ENCODE peak calls at places on chromosome 10, in nine cellular contexts. One of them, this sample, is unnamed.
A peak's percentile ranks its signal among the peaks of the same experiment; 100 is the strongest.

GRCh38 chr10:133067152-133068090 is 20.3 kb upstream of the ADGRA1 start:
- DNase-seq in NCI-H774: no peak
- DNase-seq in NCI-H187: no peak
- DNase-seq in activated CD8-positive, alpha-beta memory T cell treated with anti-CD3 and anti-CD28 coated beads, Interleukin-2, amount 10 ng/mL, durations not matched to agents 7 days and 5 days: no peak
- DNase-seq in iris pigment epithelial cell: peak; percentile 14
- DNase-seq in cardiac fibroblast: no peak
- DNase-seq in activated T-helper 1 cell treated with anti-CD3 and anti-CD28 coated beads, Interleukin-2, amount 50 U/mL, for 16 hours: no peak
- DNase-seq in ovary: no peak
- DNase-seq in activated CD4-positive, alpha-beta T cell treated with anti-CD3 and anti-CD28 coated beads, Interleukin-2, amount 10 ng/mL, durations not matched to agents 7 days and 5 days: no peak
- DNase-seq in this sample: no peak

GRCh38 chr10:26855186-26855585 is 5.6 kb downstream of the ABI1 start:
- DNase-seq in NCI-H774: no peak
- DNase-seq in NCI-H187: no peak
- DNase-seq in activated CD8-positive, alpha-beta memory T cell treated with anti-CD3 and anti-CD28 coated beads, Interleukin-2, amount 10 ng/mL, durations not matched to agents 7 days and 5 days: no peak
- DNase-seq in iris pigment epithelial cell: peak; percentile 62
- DNase-seq in cardiac fibroblast: peak; percentile 22
- DNase-seq in activated T-helper 1 cell treated with anti-CD3 and anti-CD28 coated beads, Interleukin-2, amount 50 U/mL, for 16 hours: no peak
- DNase-seq in ovary: no peak
- DNase-seq in activated CD4-positive, alpha-beta T cell treated with anti-CD3 and anti-CD28 coated beads, Interleukin-2, amount 10 ng/mL, durations not matched to agents 7 days and 5 days: no peak
- DNase-seq in this sample: no peak

GRCh38 chr10:90988802-90989201 is 67.9 kb upstream of the ANKRD1 start:
- DNase-seq in NCI-H774: no peak
- DNase-seq in NCI-H187: no peak
- DNase-seq in activated CD8-positive, alpha-beta memory T cell treated with anti-CD3 and anti-CD28 coated beads, Interleukin-2, amount 10 ng/mL, durations not matched to agents 7 days and 5 days: no peak
- DNase-seq in iris pigment epithelial cell: no peak
- DNase-seq in cardiac fibroblast: no peak
- DNase-seq in activated T-helper 1 cell treated with anti-CD3 and anti-CD28 coated beads, Interleukin-2, amount 50 U/mL, for 16 hours: no peak
- DNase-seq in ovary: no peak
- DNase-seq in activated CD4-positive, alpha-beta T cell treated with anti-CD3 and anti-CD28 coated beads, Interleukin-2, amount 10 ng/mL, durations not matched to agents 7 days and 5 days: no peak
- DNase-seq in this sample: no peak

GRCh38 chr10:104350146-104350635 is 3.4 kb upstream of the CFAP58 start:
- DNase-seq in NCI-H774: peak; percentile 43
- DNase-seq in NCI-H187: no peak
- DNase-seq in activated CD8-positive, alpha-beta memory T cell treated with anti-CD3 and anti-CD28 coated beads, Interleukin-2, amount 10 ng/mL, durations not matched to agents 7 days and 5 days: no peak
- DNase-seq in iris pigment epithelial cell: peak; percentile 81
- DNase-seq in cardiac fibroblast: peak; percentile 86
- DNase-seq in activated T-helper 1 cell treated with anti-CD3 and anti-CD28 coated beads, Interleukin-2, amount 50 U/mL, for 16 hours: no peak
- DNase-seq in ovary: peak; percentile 12
- DNase-seq in activated CD4-positive, alpha-beta T cell treated with anti-CD3 and anti-CD28 coated beads, Interleukin-2, amount 10 ng/mL, durations not matched to agents 7 days and 5 days: peak; percentile 51
- DNase-seq in this sample: peak; percentile 48

GRCh38 chr10:76393875-76394706 is 962.7 kb downstream of the LRMDA start:
- DNase-seq in NCI-H774: no peak
- DNase-seq in NCI-H187: no peak
- DNase-seq in activated CD8-positive, alpha-beta memory T cell treated with anti-CD3 and anti-CD28 coated beads, Interleukin-2, amount 10 ng/mL, durations not matched to agents 7 days and 5 days: no peak
- DNase-seq in iris pigment epithelial cell: peak; percentile 16
- DNase-seq in cardiac fibroblast: no peak
- DNase-seq in activated T-helper 1 cell treated with anti-CD3 and anti-CD28 coated beads, Interleukin-2, amount 50 U/mL, for 16 hours: no peak
- DNase-seq in ovary: no peak
- DNase-seq in activated CD4-positive, alpha-beta T cell treated with anti-CD3 and anti-CD28 coated beads, Interleukin-2, amount 10 ng/mL, durations not matched to agents 7 days and 5 days: no peak
- DNase-seq in this sample: no peak

GRCh38 chr10:120415709-120416330 is 41.2 kb upstream of the PLPP4 start:
- DNase-seq in NCI-H774: no peak
- DNase-seq in NCI-H187: no peak
- DNase-seq in activated CD8-positive, alpha-beta memory T cell treated with anti-CD3 and anti-CD28 coated beads, Interleukin-2, amount 10 ng/mL, durations not matched to agents 7 days and 5 days: no peak
- DNase-seq in iris pigment epithelial cell: peak; percentile 89
- DNase-seq in cardiac fibroblast: peak; percentile 43
- DNase-seq in activated T-helper 1 cell treated with anti-CD3 and anti-CD28 coated beads, Interleukin-2, amount 50 U/mL, for 16 hours: no peak
- DNase-seq in ovary: no peak
- DNase-seq in activated CD4-positive, alpha-beta T cell treated with anti-CD3 and anti-CD28 coated beads, Interleukin-2, amount 10 ng/mL, durations not matched to agents 7 days and 5 days: no peak
- DNase-seq in this sample: no peak

GRCh38 chr10:102835007-102835482 is 2.2 kb downstream of the CYP17A1 start:
- DNase-seq in NCI-H774: peak; percentile 21
- DNase-seq in NCI-H187: peak; percentile 2
- DNase-seq in activated CD8-positive, alpha-beta memory T cell treated with anti-CD3 and anti-CD28 coated beads, Interleukin-2, amount 10 ng/mL, durations not matched to agents 7 days and 5 days: peak; percentile 80
- DNase-seq in iris pigment epithelial cell: peak; percentile 67
- DNase-seq in cardiac fibroblast: peak; percentile 83
- DNase-seq in activated T-helper 1 cell treated with anti-CD3 and anti-CD28 coated beads, Interleukin-2, amount 50 U/mL, for 16 hours: peak; percentile 53
- DNase-seq in ovary: peak; percentile 77
- DNase-seq in activated CD4-positive, alpha-beta T cell treated with anti-CD3 and anti-CD28 coated beads, Interleukin-2, amount 10 ng/mL, durations not matched to agents 7 days and 5 days: peak; percentile 81
- DNase-seq in this sample: peak; percentile 85

GRCh38 chr10:91742189-91742588 is 56.0 kb upstream of the TNKS2 start:
- DNase-seq in NCI-H774: no peak
- DNase-seq in NCI-H187: no peak
- DNase-seq in activated CD8-positive, alpha-beta memory T cell treated with anti-CD3 and anti-CD28 coated beads, Interleukin-2, amount 10 ng/mL, durations not matched to agents 7 days and 5 days: no peak
- DNase-seq in iris pigment epithelial cell: no peak
- DNase-seq in cardiac fibroblast: no peak
- DNase-seq in activated T-helper 1 cell treated with anti-CD3 and anti-CD28 coated beads, Interleukin-2, amount 50 U/mL, for 16 hours: no peak
- DNase-seq in ovary: no peak
- DNase-seq in activated CD4-positive, alpha-beta T cell treated with anti-CD3 and anti-CD28 coated beads, Interleukin-2, amount 10 ng/mL, durations not matched to agents 7 days and 5 days: no peak
- DNase-seq in this sample: no peak

GRCh38 chr10:57961487-57961886 is 306.2 kb downstream of the IPMK start:
- DNase-seq in NCI-H774: no peak
- DNase-seq in NCI-H187: no peak
- DNase-seq in activated CD8-positive, alpha-beta memory T cell treated with anti-CD3 and anti-CD28 coated beads, Interleukin-2, amount 10 ng/mL, durations not matched to agents 7 days and 5 days: no peak
- DNase-seq in iris pigment epithelial cell: no peak
- DNase-seq in cardiac fibroblast: no peak
- DNase-seq in activated T-helper 1 cell treated with anti-CD3 and anti-CD28 coated beads, Interleukin-2, amount 50 U/mL, for 16 hours: no peak
- DNase-seq in ovary: no peak
- DNase-seq in activated CD4-positive, alpha-beta T cell treated with anti-CD3 and anti-CD28 coated beads, Interleukin-2, amount 10 ng/mL, durations not matched to agents 7 days and 5 days: no peak
- DNase-seq in this sample: no peak

GRCh38 chr10:64760371-64760770 is 1239.2 kb downstream of the REEP3 start:
- DNase-seq in NCI-H774: no peak
- DNase-seq in NCI-H187: no peak
- DNase-seq in activated CD8-positive, alpha-beta memory T cell treated with anti-CD3 and anti-CD28 coated beads, Interleukin-2, amount 10 ng/mL, durations not matched to agents 7 days and 5 days: no peak
- DNase-seq in iris pigment epithelial cell: peak; percentile 1
- DNase-seq in cardiac fibroblast: no peak
- DNase-seq in activated T-helper 1 cell treated with anti-CD3 and anti-CD28 coated beads, Interleukin-2, amount 50 U/mL, for 16 hours: no peak
- DNase-seq in ovary: no peak
- DNase-seq in activated CD4-positive, alpha-beta T cell treated with anti-CD3 and anti-CD28 coated beads, Interleukin-2, amount 10 ng/mL, durations not matched to agents 7 days and 5 days: no peak
- DNase-seq in this sample: no peak

GRCh38 chr10:121240556-121240955 is 357.7 kb downstream of the FGFR2 start:
- DNase-seq in NCI-H774: no peak
- DNase-seq in NCI-H187: no peak
- DNase-seq in activated CD8-positive, alpha-beta memory T cell treated with anti-CD3 and anti-CD28 coated beads, Interleukin-2, amount 10 ng/mL, durations not matched to agents 7 days and 5 days: no peak
- DNase-seq in iris pigment epithelial cell: no peak
- DNase-seq in cardiac fibroblast: no peak
- DNase-seq in activated T-helper 1 cell treated with anti-CD3 and anti-CD28 coated beads, Interleukin-2, amount 50 U/mL, for 16 hours: no peak
- DNase-seq in ovary: no peak
- DNase-seq in activated CD4-positive, alpha-beta T cell treated with anti-CD3 and anti-CD28 coated beads, Interleukin-2, amount 10 ng/mL, durations not matched to agents 7 days and 5 days: no peak
- DNase-seq in this sample: no peak

GRCh38 chr10:84429926-84430520 is 101.6 kb downstream of the CCSER2 start:
- DNase-seq in NCI-H774: no peak
- DNase-seq in NCI-H187: no peak
- DNase-seq in activated CD8-positive, alpha-beta memory T cell treated with anti-CD3 and anti-CD28 coated beads, Interleukin-2, amount 10 ng/mL, durations not matched to agents 7 days and 5 days: peak; percentile 75
- DNase-seq in iris pigment epithelial cell: peak; percentile 65
- DNase-seq in cardiac fibroblast: peak; percentile 61
- DNase-seq in activated T-helper 1 cell treated with anti-CD3 and anti-CD28 coated beads, Interleukin-2, amount 50 U/mL, for 16 hours: peak; percentile 43
- DNase-seq in ovary: no peak
- DNase-seq in activated CD4-positive, alpha-beta T cell treated with anti-CD3 and anti-CD28 coated beads, Interleukin-2, amount 10 ng/mL, durations not matched to agents 7 days and 5 days: peak; percentile 76
- DNase-seq in this sample: peak; percentile 84

GRCh38 chr10:75283150-75284096 is 47.7 kb upstream of the COMTD1 start:
- DNase-seq in NCI-H774: peak; percentile 42
- DNase-seq in NCI-H187: no peak
- DNase-seq in activated CD8-positive, alpha-beta memory T cell treated with anti-CD3 and anti-CD28 coated beads, Interleukin-2, amount 10 ng/mL, durations not matched to agents 7 days and 5 days: no peak
- DNase-seq in iris pigment epithelial cell: peak; percentile 39
- DNase-seq in cardiac fibroblast: peak; percentile 66
- DNase-seq in activated T-helper 1 cell treated with anti-CD3 and anti-CD28 coated beads, Interleukin-2, amount 50 U/mL, for 16 hours: no peak
- DNase-seq in ovary: peak; percentile 49
- DNase-seq in activated CD4-positive, alpha-beta T cell treated with anti-CD3 and anti-CD28 coated beads, Interleukin-2, amount 10 ng/mL, durations not matched to agents 7 days and 5 days: no peak
- DNase-seq in this sample: no peak

GRCh38 chr10:17836917-17837316 is 27.8 kb downstream of the MRC1 start:
- DNase-seq in NCI-H774: no peak
- DNase-seq in NCI-H187: no peak
- DNase-seq in activated CD8-positive, alpha-beta memory T cell treated with anti-CD3 and anti-CD28 coated beads, Interleukin-2, amount 10 ng/mL, durations not matched to agents 7 days and 5 days: no peak
- DNase-seq in iris pigment epithelial cell: peak; percentile 74
- DNase-seq in cardiac fibroblast: peak; percentile 87
- DNase-seq in activated T-helper 1 cell treated with anti-CD3 and anti-CD28 coated beads, Interleukin-2, amount 50 U/mL, for 16 hours: no peak
- DNase-seq in ovary: peak; percentile 29
- DNase-seq in activated CD4-positive, alpha-beta T cell treated with anti-CD3 and anti-CD28 coated beads, Interleukin-2, amount 10 ng/mL, durations not matched to agents 7 days and 5 days: no peak
- DNase-seq in this sample: no peak

GRCh38 chr10:6271663-6272062 is 68.9 kb downstream of the PFKFB3 start:
- DNase-seq in NCI-H774: no peak
- DNase-seq in NCI-H187: no peak
- DNase-seq in activated CD8-positive, alpha-beta memory T cell treated with anti-CD3 and anti-CD28 coated beads, Interleukin-2, amount 10 ng/mL, durations not matched to agents 7 days and 5 days: no peak
- DNase-seq in iris pigment epithelial cell: no peak
- DNase-seq in cardiac fibroblast: no peak
- DNase-seq in activated T-helper 1 cell treated with anti-CD3 and anti-CD28 coated beads, Interleukin-2, amount 50 U/mL, for 16 hours: no peak
- DNase-seq in ovary: no peak
- DNase-seq in activated CD4-positive, alpha-beta T cell treated with anti-CD3 and anti-CD28 coated beads, Interleukin-2, amount 10 ng/mL, durations not matched to agents 7 days and 5 days: no peak
- DNase-seq in this sample: peak; percentile 72

GRCh38 chr10:124127965-124128810 is 34.8 kb upstream of the CHST15 start:
- DNase-seq in NCI-H774: no peak
- DNase-seq in NCI-H187: no peak
- DNase-seq in activated CD8-positive, alpha-beta memory T cell treated with anti-CD3 and anti-CD28 coated beads, Interleukin-2, amount 10 ng/mL, durations not matched to agents 7 days and 5 days: no peak
- DNase-seq in iris pigment epithelial cell: no peak
- DNase-seq in cardiac fibroblast: no peak
- DNase-seq in activated T-helper 1 cell treated with anti-CD3 and anti-CD28 coated beads, Interleukin-2, amount 50 U/mL, for 16 hours: no peak
- DNase-seq in ovary: no peak
- DNase-seq in activated CD4-positive, alpha-beta T cell treated with anti-CD3 and anti-CD28 coated beads, Interleukin-2, amount 10 ng/mL, durations not matched to agents 7 days and 5 days: no peak
- DNase-seq in this sample: no peak

GRCh38 chr10:12876266-12876665 is 125.2 kb downstream of the CCDC3 start:
- DNase-seq in NCI-H774: no peak
- DNase-seq in NCI-H187: no peak
- DNase-seq in activated CD8-positive, alpha-beta memory T cell treated with anti-CD3 and anti-CD28 coated beads, Interleukin-2, amount 10 ng/mL, durations not matched to agents 7 days and 5 days: no peak
- DNase-seq in iris pigment epithelial cell: no peak
- DNase-seq in cardiac fibroblast: no peak
- DNase-seq in activated T-helper 1 cell treated with anti-CD3 and anti-CD28 coated beads, Interleukin-2, amount 50 U/mL, for 16 hours: no peak
- DNase-seq in ovary: no peak
- DNase-seq in activated CD4-positive, alpha-beta T cell treated with anti-CD3 and anti-CD28 coated beads, Interleukin-2, amount 10 ng/mL, durations not matched to agents 7 days and 5 days: no peak
- DNase-seq in this sample: no peak

GRCh38 chr10:91803386-91804125 is 5.3 kb downstream of the TNKS2 start:
- DNase-seq in NCI-H774: no peak
- DNase-seq in NCI-H187: no peak
- DNase-seq in activated CD8-positive, alpha-beta memory T cell treated with anti-CD3 and anti-CD28 coated beads, Interleukin-2, amount 10 ng/mL, durations not matched to agents 7 days and 5 days: no peak
- DNase-seq in iris pigment epithelial cell: no peak
- DNase-seq in cardiac fibroblast: no peak
- DNase-seq in activated T-helper 1 cell treated with anti-CD3 and anti-CD28 coated beads, Interleukin-2, amount 50 U/mL, for 16 hours: no peak
- DNase-seq in ovary: no peak
- DNase-seq in activated CD4-positive, alpha-beta T cell treated with anti-CD3 and anti-CD28 coated beads, Interleukin-2, amount 10 ng/mL, durations not matched to agents 7 days and 5 days: no peak
- DNase-seq in this sample: no peak

GRCh38 chr10:48667960-48668541 is 16.6 kb upstream of the WDFY4 start:
- DNase-seq in NCI-H774: no peak
- DNase-seq in NCI-H187: no peak
- DNase-seq in activated CD8-positive, alpha-beta memory T cell treated with anti-CD3 and anti-CD28 coated beads, Interleukin-2, amount 10 ng/mL, durations not matched to agents 7 days and 5 days: no peak
- DNase-seq in iris pigment epithelial cell: no peak
- DNase-seq in cardiac fibroblast: no peak
- DNase-seq in activated T-helper 1 cell treated with anti-CD3 and anti-CD28 coated beads, Interleukin-2, amount 50 U/mL, for 16 hours: no peak
- DNase-seq in ovary: no peak
- DNase-seq in activated CD4-positive, alpha-beta T cell treated with anti-CD3 and anti-CD28 coated beads, Interleukin-2, amount 10 ng/mL, durations not matched to agents 7 days and 5 days: no peak
- DNase-seq in this sample: no peak

GRCh38 chr10:90913774-90914420 is 7.0 kb downstream of the ANKRD1 start:
- DNase-seq in NCI-H774: no peak
- DNase-seq in NCI-H187: no peak
- DNase-seq in activated CD8-positive, alpha-beta memory T cell treated with anti-CD3 and anti-CD28 coated beads, Interleukin-2, amount 10 ng/mL, durations not matched to agents 7 days and 5 days: no peak
- DNase-seq in iris pigment epithelial cell: no peak
- DNase-seq in cardiac fibroblast: no peak
- DNase-seq in activated T-helper 1 cell treated with anti-CD3 and anti-CD28 coated beads, Interleukin-2, amount 50 U/mL, for 16 hours: no peak
- DNase-seq in ovary: no peak
- DNase-seq in activated CD4-positive, alpha-beta T cell treated with anti-CD3 and anti-CD28 coated beads, Interleukin-2, amount 10 ng/mL, durations not matched to agents 7 days and 5 days: no peak
- DNase-seq in this sample: no peak

GRCh38 chr10:132932461-132933307 is 9.7 kb downstream of the CFAP46 start:
- DNase-seq in NCI-H774: no peak
- DNase-seq in NCI-H187: no peak
- DNase-seq in activated CD8-positive, alpha-beta memory T cell treated with anti-CD3 and anti-CD28 coated beads, Interleukin-2, amount 10 ng/mL, durations not matched to agents 7 days and 5 days: no peak
- DNase-seq in iris pigment epithelial cell: no peak
- DNase-seq in cardiac fibroblast: no peak
- DNase-seq in activated T-helper 1 cell treated with anti-CD3 and anti-CD28 coated beads, Interleukin-2, amount 50 U/mL, for 16 hours: no peak
- DNase-seq in ovary: no peak
- DNase-seq in activated CD4-positive, alpha-beta T cell treated with anti-CD3 and anti-CD28 coated beads, Interleukin-2, amount 10 ng/mL, durations not matched to agents 7 days and 5 days: no peak
- DNase-seq in this sample: no peak

GRCh38 chr10:99080275-99080816 is 155.3 kb downstream of the HPSE2 start:
- DNase-seq in NCI-H774: no peak
- DNase-seq in NCI-H187: no peak
- DNase-seq in activated CD8-positive, alpha-beta memory T cell treated with anti-CD3 and anti-CD28 coated beads, Interleukin-2, amount 10 ng/mL, durations not matched to agents 7 days and 5 days: no peak
- DNase-seq in iris pigment epithelial cell: no peak
- DNase-seq in cardiac fibroblast: no peak
- DNase-seq in activated T-helper 1 cell treated with anti-CD3 and anti-CD28 coated beads, Interleukin-2, amount 50 U/mL, for 16 hours: no peak
- DNase-seq in ovary: no peak
- DNase-seq in activated CD4-positive, alpha-beta T cell treated with anti-CD3 and anti-CD28 coated beads, Interleukin-2, amount 10 ng/mL, durations not matched to agents 7 days and 5 days: no peak
- DNase-seq in this sample: no peak

GRCh38 chr10:113326160-113327111 is 226.4 kb upstream of the HABP2 start:
- DNase-seq in NCI-H774: no peak
- DNase-seq in NCI-H187: no peak
- DNase-seq in activated CD8-positive, alpha-beta memory T cell treated with anti-CD3 and anti-CD28 coated beads, Interleukin-2, amount 10 ng/mL, durations not matched to agents 7 days and 5 days: peak; percentile 48
- DNase-seq in iris pigment epithelial cell: peak; percentile 88
- DNase-seq in cardiac fibroblast: peak; percentile 60
- DNase-seq in activated T-helper 1 cell treated with anti-CD3 and anti-CD28 coated beads, Interleukin-2, amount 50 U/mL, for 16 hours: no peak
- DNase-seq in ovary: no peak
- DNase-seq in activated CD4-positive, alpha-beta T cell treated with anti-CD3 and anti-CD28 coated beads, Interleukin-2, amount 10 ng/mL, durations not matched to agents 7 days and 5 days: no peak
- DNase-seq in this sample: peak; percentile 67

GRCh38 chr10:100345570-100346330 is 1.3 kb upstream of the SCD start:
- DNase-seq in NCI-H774: no peak
- DNase-seq in NCI-H187: no peak
- DNase-seq in activated CD8-positive, alpha-beta memory T cell treated with anti-CD3 and anti-CD28 coated beads, Interleukin-2, amount 10 ng/mL, durations not matched to agents 7 days and 5 days: no peak
- DNase-seq in iris pigment epithelial cell: peak; percentile 80
- DNase-seq in cardiac fibroblast: peak; percentile 82
- DNase-seq in activated T-helper 1 cell treated with anti-CD3 and anti-CD28 coated beads, Interleukin-2, amount 50 U/mL, for 16 hours: no peak
- DNase-seq in ovary: peak; percentile 55
- DNase-seq in activated CD4-positive, alpha-beta T cell treated with anti-CD3 and anti-CD28 coated beads, Interleukin-2, amount 10 ng/mL, durations not matched to agents 7 days and 5 days: no peak
- DNase-seq in this sample: no peak

GRCh38 chr10:56316603-56317002 is 44.5 kb downstream of the ZWINT start:
- DNase-seq in NCI-H774: no peak
- DNase-seq in NCI-H187: no peak
- DNase-seq in activated CD8-positive, alpha-beta memory T cell treated with anti-CD3 and anti-CD28 coated beads, Interleukin-2, amount 10 ng/mL, durations not matched to agents 7 days and 5 days: no peak
- DNase-seq in iris pigment epithelial cell: no peak
- DNase-seq in cardiac fibroblast: no peak
- DNase-seq in activated T-helper 1 cell treated with anti-CD3 and anti-CD28 coated beads, Interleukin-2, amount 50 U/mL, for 16 hours: no peak
- DNase-seq in ovary: no peak
- DNase-seq in activated CD4-positive, alpha-beta T cell treated with anti-CD3 and anti-CD28 coated beads, Interleukin-2, amount 10 ng/mL, durations not matched to agents 7 days and 5 days: no peak
- DNase-seq in this sample: no peak

GRCh38 chr10:117391436-117392205 is 16.4 kb upstream of the PDZD8 start:
- DNase-seq in NCI-H774: no peak
- DNase-seq in NCI-H187: no peak
- DNase-seq in activated CD8-positive, alpha-beta memory T cell treated with anti-CD3 and anti-CD28 coated beads, Interleukin-2, amount 10 ng/mL, durations not matched to agents 7 days and 5 days: no peak
- DNase-seq in iris pigment epithelial cell: peak; percentile 75
- DNase-seq in cardiac fibroblast: peak; percentile 59
- DNase-seq in activated T-helper 1 cell treated with anti-CD3 and anti-CD28 coated beads, Interleukin-2, amount 50 U/mL, for 16 hours: no peak
- DNase-seq in ovary: no peak
- DNase-seq in activated CD4-positive, alpha-beta T cell treated with anti-CD3 and anti-CD28 coated beads, Interleukin-2, amount 10 ng/mL, durations not matched to agents 7 days and 5 days: no peak
- DNase-seq in this sample: no peak

GRCh38 chr10:84890701-84891100 is 562.3 kb downstream of the CCSER2 start:
- DNase-seq in NCI-H774: no peak
- DNase-seq in NCI-H187: no peak
- DNase-seq in activated CD8-positive, alpha-beta memory T cell treated with anti-CD3 and anti-CD28 coated beads, Interleukin-2, amount 10 ng/mL, durations not matched to agents 7 days and 5 days: no peak
- DNase-seq in iris pigment epithelial cell: no peak
- DNase-seq in cardiac fibroblast: no peak
- DNase-seq in activated T-helper 1 cell treated with anti-CD3 and anti-CD28 coated beads, Interleukin-2, amount 50 U/mL, for 16 hours: no peak
- DNase-seq in ovary: no peak
- DNase-seq in activated CD4-positive, alpha-beta T cell treated with anti-CD3 and anti-CD28 coated beads, Interleukin-2, amount 10 ng/mL, durations not matched to agents 7 days and 5 days: no peak
- DNase-seq in this sample: no peak

GRCh38 chr10:123576706-123577105 is 89.4 kb upstream of the GPR26 start:
- DNase-seq in NCI-H774: no peak
- DNase-seq in NCI-H187: no peak
- DNase-seq in activated CD8-positive, alpha-beta memory T cell treated with anti-CD3 and anti-CD28 coated beads, Interleukin-2, amount 10 ng/mL, durations not matched to agents 7 days and 5 days: no peak
- DNase-seq in iris pigment epithelial cell: no peak
- DNase-seq in cardiac fibroblast: no peak
- DNase-seq in activated T-helper 1 cell treated with anti-CD3 and anti-CD28 coated beads, Interleukin-2, amount 50 U/mL, for 16 hours: no peak
- DNase-seq in ovary: no peak
- DNase-seq in activated CD4-positive, alpha-beta T cell treated with anti-CD3 and anti-CD28 coated beads, Interleukin-2, amount 10 ng/mL, durations not matched to agents 7 days and 5 days: no peak
- DNase-seq in this sample: no peak

GRCh38 chr10:124522131-124522902 is 60.7 kb downstream of the LHPP start:
- DNase-seq in NCI-H774: no peak
- DNase-seq in NCI-H187: no peak
- DNase-seq in activated CD8-positive, alpha-beta memory T cell treated with anti-CD3 and anti-CD28 coated beads, Interleukin-2, amount 10 ng/mL, durations not matched to agents 7 days and 5 days: no peak
- DNase-seq in iris pigment epithelial cell: no peak
- DNase-seq in cardiac fibroblast: no peak
- DNase-seq in activated T-helper 1 cell treated with anti-CD3 and anti-CD28 coated beads, Interleukin-2, amount 50 U/mL, for 16 hours: no peak
- DNase-seq in ovary: peak; percentile 32
- DNase-seq in activated CD4-positive, alpha-beta T cell treated with anti-CD3 and anti-CD28 coated beads, Interleukin-2, amount 10 ng/mL, durations not matched to agents 7 days and 5 days: no peak
- DNase-seq in this sample: no peak

GRCh38 chr10:60434418-60435046 is 44.9 kb upstream of the ANK3 start:
- DNase-seq in NCI-H774: peak; percentile 51
- DNase-seq in NCI-H187: peak; percentile 6
- DNase-seq in activated CD8-positive, alpha-beta memory T cell treated with anti-CD3 and anti-CD28 coated beads, Interleukin-2, amount 10 ng/mL, durations not matched to agents 7 days and 5 days: no peak
- DNase-seq in iris pigment epithelial cell: peak; percentile 66
- DNase-seq in cardiac fibroblast: peak; percentile 83
- DNase-seq in activated T-helper 1 cell treated with anti-CD3 and anti-CD28 coated beads, Interleukin-2, amount 50 U/mL, for 16 hours: no peak
- DNase-seq in ovary: no peak
- DNase-seq in activated CD4-positive, alpha-beta T cell treated with anti-CD3 and anti-CD28 coated beads, Interleukin-2, amount 10 ng/mL, durations not matched to agents 7 days and 5 days: peak; percentile 17
- DNase-seq in this sample: peak; percentile 12

GRCh38 chr10:29480281-29480954 is 154.4 kb downstream of the SVIL start:
- DNase-seq in NCI-H774: no peak
- DNase-seq in NCI-H187: no peak
- DNase-seq in activated CD8-positive, alpha-beta memory T cell treated with anti-CD3 and anti-CD28 coated beads, Interleukin-2, amount 10 ng/mL, durations not matched to agents 7 days and 5 days: no peak
- DNase-seq in iris pigment epithelial cell: no peak
- DNase-seq in cardiac fibroblast: no peak
- DNase-seq in activated T-helper 1 cell treated with anti-CD3 and anti-CD28 coated beads, Interleukin-2, amount 50 U/mL, for 16 hours: no peak
- DNase-seq in ovary: no peak
- DNase-seq in activated CD4-positive, alpha-beta T cell treated with anti-CD3 and anti-CD28 coated beads, Interleukin-2, amount 10 ng/mL, durations not matched to agents 7 days and 5 days: no peak
- DNase-seq in this sample: no peak